ENCODE peak calls at places on chromosomes 11 and 22, in six cellular contexts. N, L, W, U, F and R are unnamed samples.

GRCh38 chr22:25702046-25702445 is 39.9 kb upstream of the MYO18B start:
- DNase-seq in N (no peak), L (no peak), W (no peak), U (no peak), F (no peak), R (peak)

GRCh38 chr11:128216198-128216597 is 371.2 kb downstream of the ETS1 start:
- DNase-seq in N (no peak), L (no peak), W (no peak), U (no peak), F (no peak), R (no peak)

GRCh38 chr11:92295175-92296137 is 70.8 kb downstream of the FAT3 start:
- DNase-seq in N (no peak), L (no peak), W (no peak), U (no peak), F (no peak), R (no peak)

GRCh38 chr11:86046111-86046510 is 22.8 kb downstream of the PICALM start:
- DNase-seq in N (no peak), L (no peak), W (no peak), U (no peak), F (no peak), R (no peak)

GRCh38 chr11:118806400-118806799 is 15.4 kb upstream of the DDX6 start:
- DNase-seq in N (no peak), L (no peak), W (no peak), U (no peak), F (no peak), R (no peak)

GRCh38 chr11:112745958-112746357 is 215.3 kb upstream of the NCAM1 start:
- DNase-seq in N (no peak), L (no peak), W (no peak), U (no peak), F (no peak), R (no peak)

GRCh38 chr11:27209562-27210005 is 153.4 kb downstream of the CCDC34 start:
- DNase-seq in N (peak), L (peak), W (no peak), U (no peak), F (no peak), R (peak)

GRCh38 chr11:80722616-80723015 is 1281.8 kb upstream of the TENM4 start:
- DNase-seq in N (no peak), L (peak), W (no peak), U (no peak), F (no peak), R (peak)

GRCh38 chr11:102419181-102419580 is 33.4 kb downstream of the TMEM123 start:
- DNase-seq in N (no peak), L (no peak), W (no peak), U (no peak), F (no peak), R (peak)

GRCh38 chr11:47332303-47332711 is 20.2 kb downstream of the MYBPC3 start:
- DNase-seq in N (no peak), L (no peak), W (no peak), U (peak), F (peak), R (no peak)

GRCh38 chr22:18979957-18980356 is 43.9 kb upstream of the PRODH start:
- DNase-seq in N (peak), L (no peak), W (no peak), U (peak), F (no peak), R (no peak)

GRCh38 chr11:86519064-86519911 is 144.6 kb downstream of the CCDC81 start:
- DNase-seq in N (no peak), L (peak), W (no peak), U (no peak), F (no peak), R (no peak)

GRCh38 chr22:49838771-49839717 is 11.4 kb upstream of the BRD1 start:
- DNase-seq in N (peak), L (no peak), W (no peak), U (peak), F (no peak), R (no peak)

GRCh38 chr22:46000081-46001027 is 23.4 kb upstream of the WNT7B start:
- DNase-seq in N (peak), L (no peak), W (no peak), U (peak), F (no peak), R (no peak)

GRCh38 chr11:65952052-65952521 is 6.8 kb downstream of the TSGA10IP start:
- DNase-seq in N (no peak), L (no peak), W (no peak), U (no peak), F (no peak), R (no peak)

GRCh38 chr11:218815-219593 is 11.5 kb downstream of the RIC8A start:
- DNase-seq in N (peak), L (no peak), W (no peak), U (no peak), F (no peak), R (no peak)

GRCh38 chr11:10735532-10736465 is 15.2 kb upstream of the CTR9 start:
- DNase-seq in N (peak), L (peak), W (peak), U (peak), F (peak), R (peak)
- H3K27ac ChIP-seq in N (peak), L (no peak), W (peak), U (peak), F (peak), R (peak)

DNA sequence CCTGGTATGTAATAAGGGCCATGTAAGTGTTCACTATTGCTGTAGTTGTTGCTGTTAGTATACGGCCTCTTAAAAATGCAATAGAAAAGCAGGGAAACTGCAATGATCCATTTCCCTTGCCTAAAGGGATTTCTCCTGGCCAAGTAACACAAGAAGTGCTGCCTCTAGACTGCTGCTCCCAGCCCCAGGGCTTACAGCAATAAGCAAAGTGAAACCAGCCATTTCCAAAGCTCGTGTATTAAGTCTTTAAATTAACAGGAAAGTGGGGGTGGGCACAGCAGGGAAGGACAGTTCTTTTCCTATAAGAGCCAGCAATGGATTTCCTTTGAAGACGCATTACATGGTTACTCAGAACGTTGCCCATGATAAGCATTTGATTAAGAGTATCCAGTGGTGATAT is 36.9 kb upstream of the WT1 start:
- DNase-seq in N (no peak), L (no peak), W (no peak), U (no peak), F (no peak), R (no peak)
- TF ChIP-seq CTCF in N (no peak), L (no peak), W (no peak), U (no peak), F (no peak), R (no peak)

GRCh38 chr22:20551805-20552449 is 44.5 kb downstream of the MED15 start:
- DNase-seq in N (peak), L (no peak), W (no peak), U (peak), F (peak), R (no peak)

GRCh38 chr22:20550851-20551744 is 43.7 kb downstream of the MED15 start:
- DNase-seq in N (no peak), L (peak), W (no peak), U (peak), F (peak), R (no peak)

GRCh38 chr22:20553947-20554741 is 46.7 kb downstream of the MED15 start:
- DNase-seq in N (peak), L (no peak), W (no peak), U (peak), F (no peak), R (no peak)

GRCh38 chr22:20552913-20553401 is 45.5 kb downstream of the MED15 start:
- DNase-seq in N (peak), L (no peak), W (no peak), U (peak), F (no peak), R (no peak)

GRCh38 chr22:20552450-20552894 is 45.1 kb downstream of the MED15 start:
- DNase-seq in N (peak), L (no peak), W (peak), U (peak), F (peak), R (no peak)
- H3K27ac ChIP-seq in N (peak), L (peak), W (peak), U (peak), F (peak), R (peak)

GRCh38 chr11:115910379-115910778 is 406.2 kb upstream of the CADM1 start:
- DNase-seq in N (no peak), L (no peak), W (no peak), U (no peak), F (no peak), R (no peak)

GRCh38 chr11:115911656-115912055 is 407.4 kb upstream of the CADM1 start:
- DNase-seq in N (no peak), L (no peak), W (no peak), U (no peak), F (no peak), R (no peak)

GRCh38 chr11:115916596-115916995 is 412.4 kb upstream of the CADM1 start:
- DNase-seq in N (no peak), L (no peak), W (no peak), U (no peak), F (no peak), R (no peak)

DNA sequence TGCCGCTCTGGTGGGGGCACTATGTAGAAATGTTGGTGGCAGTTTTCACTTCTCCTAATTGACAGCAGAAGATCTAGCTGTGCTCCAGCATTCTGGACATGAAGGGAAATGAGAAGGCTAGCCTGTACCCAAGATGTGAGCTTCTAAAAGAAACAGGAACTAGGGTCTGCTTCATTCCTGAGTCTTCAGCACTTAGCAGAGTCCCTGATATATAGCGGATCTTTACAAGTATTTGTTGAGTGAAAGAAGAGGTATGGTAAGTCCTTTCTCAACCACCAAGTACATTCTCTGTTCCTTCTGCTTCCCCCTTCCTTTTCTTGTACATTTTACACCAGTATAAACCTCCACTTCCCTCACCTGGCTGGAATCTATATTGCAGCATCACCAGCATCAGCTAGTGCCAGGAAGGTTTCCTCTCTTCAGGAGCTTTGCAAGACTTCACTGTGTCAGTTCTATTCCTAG is 408.3 kb upstream of the CADM1 start:
- DNase-seq in N (no peak), L (peak), W (no peak), U (no peak), F (no peak), R (no peak)
- TF ChIP-seq CTCF in N (peak), L (no peak), W (no peak), U (no peak), F (no peak), R (no peak)

GRCh38 chr11:61581030-61581928 is at the start of gene SYT7:
- DNase-seq in N (peak), L (peak), W (peak), U (peak), F (peak), R (peak)
- H3K27ac ChIP-seq in N (peak), L (no peak), W (peak), U (peak), F (peak), R (peak)

GRCh38 chr11:25733777-25734176 is 598.2 kb upstream of the ANO3 start:
- DNase-seq in N (no peak), L (no peak), W (no peak), U (no peak), F (no peak), R (no peak)
- TF ChIP-seq CTCF in N (no peak), L (peak), W (no peak), U (no peak), F (no peak), R (no peak)

GRCh38 chr11:78188809-78189724 is at the start of gene USP35:
- DNase-seq in N (no peak), L (no peak), W (no peak), U (peak), F (no peak), R (peak)
- H3K27ac ChIP-seq in N (peak), L (peak), W (peak), U (peak), F (peak), R (peak)

GRCh38 chr11:22753401-22753800 is 76.2 kb downstream of the SVIP start:
- DNase-seq in N (no peak), L (no peak), W (no peak), U (no peak), F (no peak), R (no peak)
- TF ChIP-seq CTCF in N (no peak), L (no peak), W (no peak), U (no peak), F (no peak), R (no peak)

GRCh38 chr11:9462172-9462799 is 1.5 kb downstream of the ZNF143 start:
- DNase-seq in N (no peak), L (no peak), W (no peak), U (peak), F (no peak), R (no peak)
- H3K27ac ChIP-seq in N (peak), L (peak), W (peak), U (peak), F (peak), R (peak)